ENCODE peak calls at places on chromosomes 1 and 21, in five cellular contexts. Q is HFF-Myc, G is uterus, V is MM.1S, Z is GM12865. C is an unnamed sample.

GRCh38 chr1:197911172-197911856 is 5.9 kb upstream of the LHX9 start:
- DNase-seq in Z (no peak), V (no peak), G (no peak), Q (no peak), C (no peak)

GRCh38 chr1:2356911-2357845 is 34.2 kb downstream of the MORN1 start:
- DNase-seq in V (no peak), G (no peak), Q (no peak), Z (no peak), C (no peak)

GRCh38 chr21:42202321-42202720 is 16.6 kb upstream of the ABCG1 start:
- DNase-seq in G (no peak), Z (no peak), Q (no peak), V (no peak), C (no peak)

GRCh38 chr1:77060000-77060399 is 159.2 kb downstream of the PIGK start:
- DNase-seq in G (no peak), V (no peak), Q (no peak), Z (no peak), C (no peak)

GRCh38 chr1:2411801-2412394 is 466 bp downstream of the PEX10 start:
- DNase-seq in V (no peak), G (no peak), Z (no peak), Q (no peak), C (no peak)

GRCh38 chr1:40802078-40803075 is 18.8 kb downstream of the KCNQ4 start:
- DNase-seq in V (peak), Q (peak), G (peak), Z (peak), C (no peak)

GRCh38 chr1:186682721-186683120 is 2.5 kb upstream of the PTGS2 start:
- DNase-seq in Z (no peak), G (no peak), V (no peak), Q (no peak), C (no peak)

GRCh38 chr1:59298178-59298583 is 1.3 kb downstream of the FGGY start:
- DNase-seq in G (peak), Z (no peak), V (no peak), Q (no peak), C (no peak)

GRCh38 chr1:156476501-156477298 is 23.9 kb downstream of the MEF2D start:
- DNase-seq in G (peak), Q (no peak), V (no peak), Z (no peak), C (no peak)

GRCh38 chr1:43908226-43908625 is 25.4 kb upstream of the ARTN start:
- DNase-seq in G (no peak), Q (no peak), V (no peak), Z (no peak), C (no peak)

GRCh38 chr1:43912607-43913006 is 21.0 kb upstream of the ARTN start:
- DNase-seq in G (peak), Q (no peak), Z (no peak), V (no peak), C (no peak)

GRCh38 chr1:43904660-43905551 is 28.7 kb upstream of the ARTN start:
- DNase-seq in Z (no peak), V (no peak), G (no peak), Q (no peak), C (no peak)

GRCh38 chr1:43910359-43910758 is 23.2 kb upstream of the ARTN start:
- DNase-seq in Z (no peak), G (no peak), V (no peak), Q (no peak), C (no peak)

GRCh38 chr1:43908858-43909257 is 24.7 kb upstream of the ARTN start:
- DNase-seq in Q (no peak), Z (no peak), V (no peak), G (no peak), C (no peak)
- TF ChIP-seq CTCF in Q (no peak), Z (no peak), V (no peak), G (no peak), C (peak)

DNA sequence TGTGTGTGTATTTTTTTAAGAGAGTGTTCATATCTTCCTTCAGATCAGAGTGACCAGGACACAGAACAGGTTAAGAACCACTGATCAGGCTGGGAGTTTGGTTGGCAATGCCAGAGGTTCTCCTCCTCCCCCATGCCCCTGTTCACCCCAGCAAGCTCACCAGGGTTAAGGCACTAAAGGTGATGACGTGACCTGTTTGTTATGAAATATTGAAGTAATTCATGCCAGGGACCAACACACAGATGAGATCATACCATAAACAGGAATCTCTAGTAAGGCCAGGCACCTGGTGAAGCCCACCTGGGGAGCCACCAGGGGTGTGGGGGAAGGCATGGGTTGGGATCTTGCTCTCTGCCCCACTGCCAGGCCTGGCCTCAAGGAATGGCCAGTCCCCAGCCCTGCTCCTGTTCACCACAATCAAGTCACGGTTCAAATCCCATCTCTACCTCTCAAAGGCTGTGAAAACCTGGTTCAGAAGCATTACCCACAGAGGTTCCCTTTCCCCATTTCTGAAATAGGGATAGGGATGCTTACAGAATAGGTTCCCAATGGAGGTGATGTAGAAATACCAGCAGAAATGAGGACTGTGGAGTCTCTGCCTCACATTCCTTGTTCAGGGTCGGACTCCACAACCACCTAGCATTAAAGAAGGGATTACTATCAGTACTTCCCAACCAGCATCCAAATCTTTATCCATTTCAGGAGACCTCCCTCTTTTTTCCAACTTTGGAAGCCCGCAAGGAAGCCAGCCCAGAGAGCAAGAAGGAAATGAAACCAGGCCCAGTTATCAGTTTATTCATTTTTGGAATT is 2.4 kb downstream of the ID3 start:
- DNase-seq in Z (peak), G (no peak), V (no peak), Q (no peak), C (no peak)
- TF ChIP-seq CTCF in Z (no peak), G (no peak), V (no peak), Q (no peak), C (no peak)

DNA sequence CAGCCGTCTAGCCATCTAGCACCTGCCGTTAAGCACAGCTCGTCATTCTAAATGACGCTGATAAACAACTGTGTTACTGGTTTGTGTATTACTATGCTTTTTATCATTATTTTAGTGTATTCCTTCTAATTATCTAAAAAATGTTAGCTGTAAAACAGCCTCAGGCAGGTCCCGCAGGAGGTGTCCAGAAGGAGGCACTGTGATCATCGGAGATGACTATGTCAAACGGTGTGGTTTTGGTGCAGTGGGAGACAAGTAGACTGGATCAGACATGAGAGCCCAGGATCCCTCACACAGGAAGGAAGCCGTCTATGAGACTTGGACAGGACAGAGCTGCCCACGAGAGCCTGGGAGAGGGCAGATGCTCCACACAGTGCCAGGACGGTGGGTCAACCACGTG is 55.3 kb upstream of the COL6A1 start:
- DNase-seq in Z (no peak), G (no peak), Q (no peak), V (no peak), C (no peak)
- TF ChIP-seq CTCF in Z (no peak), G (no peak), Q (no peak), V (peak), C (no peak)

GRCh38 chr1:34879230-34879629 is 19.7 kb upstream of the SMIM12 start:
- DNase-seq in V (no peak), G (no peak), Z (no peak), Q (no peak), C (no peak)
- TF ChIP-seq CTCF in V (no peak), G (no peak), Z (no peak), Q (no peak), C (no peak)

DNA sequence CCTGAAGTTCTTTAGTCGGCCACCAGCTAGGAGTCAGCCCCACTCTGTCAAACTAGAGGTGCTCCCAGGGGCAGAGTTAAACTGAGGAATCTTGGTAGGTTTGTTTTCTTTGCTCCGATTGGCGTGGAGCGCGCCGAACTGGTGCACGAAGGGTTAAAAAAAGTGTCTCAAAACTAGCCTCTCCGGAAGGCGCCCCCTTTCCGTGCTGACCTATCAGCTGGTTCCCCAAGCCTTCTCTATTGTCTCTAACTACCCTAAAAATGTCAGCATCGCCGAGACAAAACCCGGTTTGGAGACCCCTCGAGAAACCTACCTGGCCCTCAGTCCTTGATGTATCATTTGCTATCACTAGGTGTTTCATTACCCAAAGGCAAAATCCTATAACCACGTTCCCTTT is 2.2 kb downstream of the TGFB2 start:
- DNase-seq in G (peak), Z (no peak), Q (no peak), V (no peak), C (no peak)
- TF ChIP-seq CTCF in G (no peak), Z (no peak), Q (no peak), V (no peak), C (no peak)

GRCh38 chr1:18200136-18200717 is 92.6 kb downstream of the IGSF21 start:
- DNase-seq in Q (no peak), Z (no peak), G (no peak), V (no peak), C (no peak)
- TF ChIP-seq CTCF in Q (no peak), Z (no peak), G (no peak), V (no peak), C (peak)

DNA sequence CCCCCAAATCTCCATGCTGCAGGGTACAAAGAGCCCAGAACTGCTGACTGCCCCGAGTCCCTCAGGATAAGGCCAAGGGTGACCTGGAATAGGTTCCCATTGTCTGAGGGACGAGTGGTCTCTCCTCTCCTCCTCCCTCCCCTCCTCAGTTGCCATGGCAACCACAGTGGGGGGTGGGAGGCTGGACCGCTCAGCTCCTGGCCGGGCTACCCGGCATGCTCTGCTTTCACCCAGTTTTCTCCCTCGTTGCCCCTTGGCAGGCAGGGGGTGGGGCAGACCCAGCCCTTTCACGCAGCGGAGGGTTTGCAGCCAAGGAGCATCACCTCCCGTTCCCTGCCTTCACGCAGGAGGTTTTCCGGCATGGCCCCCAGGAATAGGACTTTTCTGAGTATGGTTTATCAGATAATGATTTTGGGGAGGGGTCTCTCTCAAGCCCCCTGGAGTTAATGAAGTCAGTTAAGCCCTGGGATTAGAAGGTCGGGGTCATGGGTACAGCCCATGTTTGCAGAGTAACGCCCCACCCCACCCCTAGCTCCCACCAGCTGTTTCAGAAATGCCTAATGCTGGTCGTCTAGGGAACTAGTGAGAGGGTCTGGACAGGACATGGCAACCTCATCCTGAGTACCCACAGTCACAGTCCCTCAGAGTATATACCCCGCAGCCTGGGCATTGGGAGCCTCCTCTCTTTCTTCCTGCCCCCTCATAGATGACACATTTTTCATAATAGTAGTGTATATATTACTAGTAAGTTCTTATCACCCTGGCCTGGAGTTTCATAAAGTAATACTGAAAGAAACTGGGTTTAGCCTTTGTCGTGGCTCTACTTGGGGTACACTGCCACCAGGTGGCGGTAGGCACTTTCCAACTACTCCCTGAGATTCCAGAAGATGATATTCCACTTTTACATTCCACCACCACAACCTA is 20.7 kb downstream of the C1QB start:
- DNase-seq in Q (peak), V (no peak), Z (peak), G (no peak), C (no peak)
- TF ChIP-seq CTCF in Q (peak), V (peak), Z (peak), G (peak), C (peak)

GRCh38 chr1:23210351-23210785 is 6.9 kb downstream of the HTR1D start:
- DNase-seq in Z (no peak), G (no peak), Q (no peak), V (no peak), C (no peak)
- TF ChIP-seq CTCF in Z (no peak), G (no peak), Q (peak), V (no peak), C (no peak)

DNA sequence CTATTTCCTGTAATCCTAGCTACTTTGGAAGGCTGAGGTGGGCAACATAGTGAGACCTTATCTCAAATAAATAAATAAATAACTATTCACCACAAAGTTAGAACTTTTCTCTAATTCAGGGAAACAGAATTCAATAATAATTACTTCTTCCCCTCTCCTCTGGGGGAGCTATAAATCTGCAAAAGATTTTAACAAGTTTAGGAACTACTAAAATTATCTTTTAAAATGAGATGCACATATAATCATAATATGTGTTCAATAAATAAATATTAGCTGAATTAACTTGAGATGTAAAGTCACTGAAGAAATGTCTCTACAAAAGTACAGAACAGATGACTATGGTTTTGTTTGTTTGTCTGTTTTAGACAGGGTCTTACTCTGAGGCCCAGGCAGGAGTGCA is 14.1 kb downstream of the WDR47 start:
- DNase-seq in V (no peak), G (no peak), Z (no peak), Q (no peak), C (no peak)
- TF ChIP-seq CTCF in V (no peak), G (no peak), Z (no peak), Q (no peak), C (no peak)

DNA sequence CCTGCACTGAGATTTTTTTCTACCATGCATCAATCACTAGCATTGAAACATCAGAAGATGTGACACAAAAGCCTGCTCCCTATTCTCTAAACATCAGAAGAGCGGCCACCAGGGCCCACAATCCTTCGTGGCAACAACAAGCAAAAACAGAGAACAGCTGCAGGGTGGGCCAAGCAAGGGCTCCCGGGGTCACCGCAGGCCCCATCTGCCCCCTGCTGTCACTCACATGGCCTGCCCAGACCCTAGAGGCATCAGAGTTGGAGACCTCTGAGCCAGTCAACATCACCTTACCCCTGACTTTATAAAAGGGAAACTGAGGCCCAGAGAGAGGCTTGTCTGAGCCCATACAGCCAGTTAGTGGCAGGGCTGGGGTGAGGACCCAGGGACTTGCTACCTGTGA is 1.8 kb downstream of the LAPTM5 start:
- DNase-seq in Z (no peak), G (no peak), Q (no peak), V (no peak), C (no peak)
- TF ChIP-seq CTCF in Z (no peak), G (no peak), Q (no peak), V (peak), C (no peak)